ENCODE peak calls at places on chromosome 6, in nine cellular contexts. One of them, this sample, is unnamed.

GRCh38 chr6:49852975-49853374 is 13.4 kb downstream of the CRISP1 start:
- DNase-seq in fibroblast of lung: no peak
- DNase-seq in PC-3: no peak
- DNase-seq in foreskin keratinocyte: no peak
- DNase-seq in GM23248: no peak
- DNase-seq in right cardiac atrium: no peak
- DNase-seq in psoas muscle: no peak
- DNase-seq in adrenal gland: no peak
- DNase-seq in lung: no peak
- DNase-seq in this sample: no peak

GRCh38 chr6:15961630-15962448 is 167.0 kb upstream of the MYLIP start:
- DNase-seq in fibroblast of lung: no peak
- DNase-seq in PC-3: no peak
- DNase-seq in foreskin keratinocyte: no peak
- DNase-seq in GM23248: no peak
- DNase-seq in right cardiac atrium: no peak
- DNase-seq in psoas muscle: no peak
- DNase-seq in adrenal gland: no peak
- DNase-seq in lung: no peak
- DNase-seq in this sample: no peak

GRCh38 chr6:127302728-127303675 is 36.3 kb downstream of the RNF146 start:
- DNase-seq in fibroblast of lung: peak; percentile 65
- DNase-seq in PC-3: peak; percentile 74
- DNase-seq in foreskin keratinocyte: no peak
- DNase-seq in GM23248: peak; percentile 72
- DNase-seq in right cardiac atrium: no peak
- DNase-seq in psoas muscle: no peak
- DNase-seq in adrenal gland: peak; percentile 69
- DNase-seq in lung: no peak
- DNase-seq in this sample: peak; percentile 19

GRCh38 chr6:99344289-99344688 is 5.2 kb downstream of the FAXC start:
- DNase-seq in fibroblast of lung: peak; percentile 38
- DNase-seq in PC-3: peak; percentile 62
- DNase-seq in foreskin keratinocyte: peak; percentile 55
- DNase-seq in GM23248: peak; percentile 29
- DNase-seq in right cardiac atrium: no peak
- DNase-seq in psoas muscle: no peak
- DNase-seq in adrenal gland: no peak
- DNase-seq in lung: no peak
- DNase-seq in this sample: no peak

GRCh38 chr6:39615622-39616021 is 109.6 kb downstream of the KIF6 start:
- DNase-seq in fibroblast of lung: no peak
- DNase-seq in PC-3: no peak
- DNase-seq in foreskin keratinocyte: no peak
- DNase-seq in GM23248: no peak
- DNase-seq in right cardiac atrium: no peak
- DNase-seq in psoas muscle: no peak
- DNase-seq in adrenal gland: no peak
- DNase-seq in lung: no peak
- DNase-seq in this sample: no peak

GRCh38 chr6:118761643-118762042 is 110.3 kb upstream of the CEP85L start:
- DNase-seq in fibroblast of lung: no peak
- DNase-seq in PC-3: no peak
- DNase-seq in foreskin keratinocyte: no peak
- DNase-seq in GM23248: no peak
- DNase-seq in right cardiac atrium: no peak
- DNase-seq in psoas muscle: no peak
- DNase-seq in adrenal gland: no peak
- DNase-seq in lung: no peak
- DNase-seq in this sample: no peak

GRCh38 chr6:34633785-34634184 is 62.8 kb downstream of the ILRUN start:
- DNase-seq in fibroblast of lung: no peak
- DNase-seq in PC-3: no peak
- DNase-seq in foreskin keratinocyte: no peak
- DNase-seq in GM23248: no peak
- DNase-seq in right cardiac atrium: no peak
- DNase-seq in psoas muscle: no peak
- DNase-seq in adrenal gland: no peak
- DNase-seq in lung: no peak
- DNase-seq in this sample: no peak

GRCh38 chr6:11685411-11686093 is 93.1 kb downstream of the ADTRP start:
- DNase-seq in fibroblast of lung: no peak
- DNase-seq in PC-3: peak; percentile 95
- DNase-seq in foreskin keratinocyte: peak; percentile 90
- DNase-seq in GM23248: peak; percentile 73
- DNase-seq in right cardiac atrium: no peak
- DNase-seq in psoas muscle: no peak
- DNase-seq in adrenal gland: no peak
- DNase-seq in lung: no peak
- DNase-seq in this sample: no peak

GRCh38 chr6:150256618-150257272 is 112.1 kb upstream of the IYD start:
- DNase-seq in fibroblast of lung: peak; percentile 72
- DNase-seq in PC-3: peak; percentile 60
- DNase-seq in foreskin keratinocyte: peak; percentile 97
- DNase-seq in GM23248: peak; percentile 92
- DNase-seq in right cardiac atrium: no peak
- DNase-seq in psoas muscle: no peak
- DNase-seq in adrenal gland: no peak
- DNase-seq in lung: no peak
- DNase-seq in this sample: no peak

GRCh38 chr6:73248192-73248898 is 14.7 kb downstream of the KHDC1 start:
- DNase-seq in fibroblast of lung: no peak
- DNase-seq in PC-3: no peak
- DNase-seq in foreskin keratinocyte: no peak
- DNase-seq in GM23248: no peak
- DNase-seq in right cardiac atrium: no peak
- DNase-seq in psoas muscle: no peak
- DNase-seq in adrenal gland: no peak
- DNase-seq in lung: no peak
- DNase-seq in this sample: no peak

GRCh38 chr6:24140572-24140971 is 14.6 kb downstream of the NRSN1 start:
- DNase-seq in fibroblast of lung: no peak
- DNase-seq in PC-3: no peak
- DNase-seq in foreskin keratinocyte: no peak
- DNase-seq in GM23248: no peak
- DNase-seq in right cardiac atrium: peak; percentile 79
- DNase-seq in psoas muscle: peak; percentile 58
- DNase-seq in adrenal gland: no peak
- DNase-seq in lung: no peak
- DNase-seq in this sample: no peak

GRCh38 chr6:28725274-28725809 is 198.4 kb downstream of the TRIM27 start:
- DNase-seq in fibroblast of lung: no peak
- DNase-seq in PC-3: no peak
- DNase-seq in foreskin keratinocyte: no peak
- DNase-seq in GM23248: no peak
- DNase-seq in right cardiac atrium: no peak
- DNase-seq in psoas muscle: no peak
- DNase-seq in adrenal gland: no peak
- DNase-seq in lung: no peak
- DNase-seq in this sample: no peak

GRCh38 chr6:15892369-15892768 is 229.5 kb upstream of the DTNBP1 start:
- DNase-seq in fibroblast of lung: peak; percentile 61
- DNase-seq in PC-3: no peak
- DNase-seq in foreskin keratinocyte: no peak
- DNase-seq in GM23248: peak; percentile 8
- DNase-seq in right cardiac atrium: no peak
- DNase-seq in psoas muscle: no peak
- DNase-seq in adrenal gland: no peak
- DNase-seq in lung: no peak
- DNase-seq in this sample: no peak

GRCh38 chr6:8180327-8181161 is 78.2 kb upstream of the EEF1E1 start:
- DNase-seq in fibroblast of lung: peak; percentile 60
- DNase-seq in PC-3: peak; percentile 26
- DNase-seq in foreskin keratinocyte: no peak
- DNase-seq in GM23248: peak; percentile 70
- DNase-seq in right cardiac atrium: no peak
- DNase-seq in psoas muscle: no peak
- DNase-seq in adrenal gland: no peak
- DNase-seq in lung: no peak
- DNase-seq in this sample: no peak

GRCh38 chr6:118249680-118250079 is 298.4 kb upstream of the PLN start:
- DNase-seq in fibroblast of lung: no peak
- DNase-seq in PC-3: no peak
- DNase-seq in foreskin keratinocyte: no peak
- DNase-seq in GM23248: no peak
- DNase-seq in right cardiac atrium: no peak
- DNase-seq in psoas muscle: no peak
- DNase-seq in adrenal gland: no peak
- DNase-seq in lung: no peak
- DNase-seq in this sample: no peak

GRCh38 chr6:9405825-9406224 is 970.5 kb upstream of the SLC35B3 start:
- DNase-seq in fibroblast of lung: no peak
- DNase-seq in PC-3: peak; percentile 65
- DNase-seq in foreskin keratinocyte: peak; percentile 20
- DNase-seq in GM23248: no peak
- DNase-seq in right cardiac atrium: no peak
- DNase-seq in psoas muscle: no peak
- DNase-seq in adrenal gland: no peak
- DNase-seq in lung: no peak
- DNase-seq in this sample: no peak

GRCh38 chr6:107786709-107787588 is 37.2 kb downstream of the SCML4 start:
- DNase-seq in fibroblast of lung: no peak
- DNase-seq in PC-3: no peak
- DNase-seq in foreskin keratinocyte: no peak
- DNase-seq in GM23248: no peak
- DNase-seq in right cardiac atrium: no peak
- DNase-seq in psoas muscle: peak; percentile 69
- DNase-seq in adrenal gland: no peak
- DNase-seq in lung: no peak
- DNase-seq in this sample: peak; percentile 8
- H3K4me1 ChIP-seq in fibroblast of lung: no peaks in the 10 kb centered on the region
- H3K4me1 ChIP-seq in PC-3: no peaks in the 10 kb centered on the region
- H3K4me1 ChIP-seq in foreskin keratinocyte: no peaks in the 10 kb centered on the region
- H3K4me1 ChIP-seq in GM23248: peaks cover 7% of the 10 kb centered on the region
- H3K4me1 ChIP-seq in right cardiac atrium: no peaks in the 10 kb centered on the region
- H3K4me1 ChIP-seq in psoas muscle: peaks cover 25% of the 10 kb centered on the region
- H3K4me1 ChIP-seq in adrenal gland: no peaks in the 10 kb centered on the region
- H3K4me1 ChIP-seq in lung: peaks cover 3% of the 10 kb centered on the region
- H3K4me1 ChIP-seq in this sample: peaks cover 56% of the 10 kb centered on the region

DNA sequence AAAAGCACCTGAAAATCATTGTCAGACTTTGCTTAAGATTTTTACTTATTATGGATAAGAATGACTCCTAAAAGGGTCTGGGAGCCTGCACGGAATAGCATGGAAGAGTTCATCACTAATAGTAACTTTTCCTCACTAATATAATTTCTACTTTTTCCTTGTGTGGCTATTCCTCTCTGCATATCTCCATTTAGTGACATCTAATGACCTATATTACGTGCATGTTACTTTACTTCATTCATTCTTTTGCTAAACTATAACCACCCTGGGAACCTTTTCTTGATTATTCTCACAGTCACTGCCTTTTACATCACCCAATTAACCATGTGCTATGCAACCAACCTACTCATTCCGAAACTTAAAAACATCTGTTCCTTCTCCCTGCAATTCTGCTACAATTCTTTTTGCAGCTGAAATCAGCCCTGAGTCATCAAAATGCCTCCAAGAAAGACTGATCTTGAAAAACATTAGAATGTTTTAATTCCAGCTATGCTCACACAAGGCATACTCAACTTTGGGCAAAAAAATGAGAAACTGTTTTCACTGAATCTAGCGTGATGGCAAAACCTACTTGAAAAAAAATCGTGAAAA is 313.3 kb downstream of the RNGTT start:
- DNase-seq in fibroblast of lung: peak; percentile 88
- DNase-seq in PC-3: no peak
- DNase-seq in foreskin keratinocyte: peak; percentile 23
- DNase-seq in GM23248: peak; percentile 82
- DNase-seq in right cardiac atrium: no peak
- DNase-seq in psoas muscle: no peak
- DNase-seq in adrenal gland: no peak
- DNase-seq in lung: no peak
- DNase-seq in this sample: no peak
- H3K4me1 ChIP-seq in fibroblast of lung: no peaks in the 10 kb centered on the region
- H3K4me1 ChIP-seq in PC-3: no peaks in the 10 kb centered on the region
- H3K4me1 ChIP-seq in foreskin keratinocyte: no peaks in the 10 kb centered on the region
- H3K4me1 ChIP-seq in GM23248: peaks cover 10% of the 10 kb centered on the region
- H3K4me1 ChIP-seq in right cardiac atrium: no peaks in the 10 kb centered on the region
- H3K4me1 ChIP-seq in psoas muscle: no peaks in the 10 kb centered on the region
- H3K4me1 ChIP-seq in adrenal gland: no peaks in the 10 kb centered on the region
- H3K4me1 ChIP-seq in lung: no peaks in the 10 kb centered on the region
- H3K4me1 ChIP-seq in this sample: no peaks in the 10 kb centered on the region

GRCh38 chr6:1380625-1381396 is 8.6 kb upstream of the FOXF2 start:
- DNase-seq in fibroblast of lung: no peak
- DNase-seq in PC-3: no peak
- DNase-seq in foreskin keratinocyte: no peak
- DNase-seq in GM23248: no peak
- DNase-seq in right cardiac atrium: no peak
- DNase-seq in psoas muscle: no peak
- DNase-seq in adrenal gland: no peak
- DNase-seq in lung: no peak
- DNase-seq in this sample: no peak
- H3K4me1 ChIP-seq in fibroblast of lung: peaks cover 12% of the 10 kb centered on the region
- H3K4me1 ChIP-seq in PC-3: no peaks in the 10 kb centered on the region
- H3K4me1 ChIP-seq in foreskin keratinocyte: no peaks in the 10 kb centered on the region
- H3K4me1 ChIP-seq in GM23248: no peaks in the 10 kb centered on the region
- H3K4me1 ChIP-seq in right cardiac atrium: no peaks in the 10 kb centered on the region
- H3K4me1 ChIP-seq in psoas muscle: peaks cover 24% of the 10 kb centered on the region
- H3K4me1 ChIP-seq in adrenal gland: peaks cover 5% of the 10 kb centered on the region
- H3K4me1 ChIP-seq in lung: peaks cover 31% of the 10 kb centered on the region
- H3K4me1 ChIP-seq in this sample: peaks cover 30% of the 10 kb centered on the region

DNA sequence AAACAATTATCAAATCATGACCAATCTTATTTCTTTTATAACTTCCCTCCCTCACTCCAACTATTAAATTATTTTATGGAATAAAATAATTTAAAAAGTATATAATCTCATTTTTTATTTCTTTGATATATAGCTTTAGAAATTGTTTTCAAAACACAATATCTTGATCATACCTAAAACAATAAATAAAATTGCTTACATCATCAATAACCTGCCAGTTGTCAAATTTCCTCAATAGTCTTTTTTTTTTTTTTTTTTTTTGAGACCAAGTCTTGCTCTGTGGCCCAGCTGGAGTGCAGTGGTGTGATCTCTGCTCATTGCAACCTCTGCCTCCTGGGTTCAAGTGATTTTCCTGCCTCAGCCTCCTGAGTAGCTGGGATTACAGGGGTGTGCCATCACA is 60.1 kb upstream of the ELOVL5 start:
- DNase-seq in fibroblast of lung: no peak
- DNase-seq in PC-3: no peak
- DNase-seq in foreskin keratinocyte: no peak
- DNase-seq in GM23248: no peak
- DNase-seq in right cardiac atrium: no peak
- DNase-seq in psoas muscle: no peak
- DNase-seq in adrenal gland: no peak
- DNase-seq in lung: no peak
- DNase-seq in this sample: no peak
- H3K4me1 ChIP-seq in fibroblast of lung: no peaks in the 10 kb centered on the region
- H3K4me1 ChIP-seq in PC-3: peaks cover 3% of the 10 kb centered on the region
- H3K4me1 ChIP-seq in foreskin keratinocyte: no peaks in the 10 kb centered on the region
- H3K4me1 ChIP-seq in GM23248: no peaks in the 10 kb centered on the region
- H3K4me1 ChIP-seq in right cardiac atrium: no peaks in the 10 kb centered on the region
- H3K4me1 ChIP-seq in psoas muscle: no peaks in the 10 kb centered on the region
- H3K4me1 ChIP-seq in adrenal gland: peaks cover 5% of the 10 kb centered on the region
- H3K4me1 ChIP-seq in lung: no peaks in the 10 kb centered on the region
- H3K4me1 ChIP-seq in this sample: no peaks in the 10 kb centered on the region

GRCh38 chr6:135191508-135192255 is 10.6 kb downstream of the MYB start:
- DNase-seq in fibroblast of lung: no peak
- DNase-seq in PC-3: no peak
- DNase-seq in foreskin keratinocyte: no peak
- DNase-seq in GM23248: no peak
- DNase-seq in right cardiac atrium: no peak
- DNase-seq in psoas muscle: no peak
- DNase-seq in adrenal gland: no peak
- DNase-seq in lung: no peak
- DNase-seq in this sample: no peak
- H3K4me1 ChIP-seq in fibroblast of lung: no peaks in the 10 kb centered on the region
- H3K4me1 ChIP-seq in PC-3: no peaks in the 10 kb centered on the region
- H3K4me1 ChIP-seq in foreskin keratinocyte: no peaks in the 10 kb centered on the region
- H3K4me1 ChIP-seq in GM23248: no peaks in the 10 kb centered on the region
- H3K4me1 ChIP-seq in right cardiac atrium: no peaks in the 10 kb centered on the region
- H3K4me1 ChIP-seq in psoas muscle: peaks cover 12% of the 10 kb centered on the region
- H3K4me1 ChIP-seq in adrenal gland: no peaks in the 10 kb centered on the region
- H3K4me1 ChIP-seq in lung: no peaks in the 10 kb centered on the region
- H3K4me1 ChIP-seq in this sample: no peaks in the 10 kb centered on the region

This sample was measured in effector memory CD4-positive, alpha-beta T cell.